ENCODE peak calls at places on chromosomes 4 and X, in ten cellular contexts. W is foreskin keratinocyte; Q is left lung; J is hepatocyte; O is GM23338; B is CD8-positive, alpha-beta memory T cell; Z is right cardiac atrium; L is pancreas; D is transverse colon; Y is IMR-90. E is an unnamed sample. For H3K4me1, the result is how much of the 10 kb centered on the place peaks cover.

GRCh38 chr4:176307591-176307920 is 12.2 kb upstream of the SPCS3 start:
- DNase-seq in Q (no peak), J (no peak), Y (no peak), W (no peak), D (no peak), L (no peak), Z (no peak), O (no peak), B (no peak), E (no peak)

GRCh38 chr4:11720292-11720691 is 291.6 kb upstream of the HS3ST1 start:
- DNase-seq in Y (peak), W (no peak), D (no peak), L (no peak), Q (no peak), B (no peak), O (peak), Z (no peak), J (peak), E (no peak)

GRCh38 chrX:66030505-66031317 is 9.2 kb downstream of the VSIG4 start:
- DNase-seq in D (peak), Z (no peak), O (peak), B (peak), L (no peak), Y (peak), J (peak), Q (no peak), W (no peak), E (no peak)

GRCh38 chr4:155299103-155299502 is 77.7 kb downstream of the MAP9 start:
- DNase-seq in L (no peak), Z (no peak), Q (no peak), W (no peak), B (no peak), D (no peak), Y (no peak), O (no peak), J (peak), E (no peak)

GRCh38 chr4:38354872-38355271 is 309.1 kb upstream of the KLF3 start:
- DNase-seq in J (no peak), Z (no peak), D (no peak), Y (no peak), W (no peak), L (no peak), O (no peak), B (no peak), Q (no peak), E (no peak)

GRCh38 chr4:158444621-158445020 is 77.1 kb upstream of the RXFP1 start:
- DNase-seq in J (no peak), Q (no peak), Z (no peak), W (no peak), O (no peak), L (no peak), B (no peak), Y (peak), D (no peak), E (no peak)

GRCh38 chr4:190020790-190021717 is 6.0 kb downstream of the FRG2 start:
- DNase-seq in W (no peak), D (peak), Q (peak), O (peak), J (peak), B (no peak), Z (peak), Y (peak), L (peak), E (no peak)

GRCh38 chrX:136196691-136197155 is 49.4 kb downstream of the FHL1 start:
- DNase-seq in O (no peak), J (no peak), B (no peak), D (no peak), Q (no peak), Z (no peak), L (no peak), W (no peak), Y (no peak), E (no peak)

GRCh38 chr4:19177616-19178015 is 1074.1 kb upstream of the SLIT2 start:
- DNase-seq in Q (no peak), O (no peak), B (no peak), W (no peak), Z (no peak), Y (peak), D (no peak), J (no peak), L (no peak), E (no peak)

GRCh38 chr4:60683357-60683756 is 516.8 kb upstream of the ADGRL3 start:
- DNase-seq in Y (peak), W (peak), J (no peak), O (no peak), Q (no peak), Z (no peak), L (no peak), D (no peak), B (no peak), E (peak)

GRCh38 chrX:44234116-44234515 is 109.4 kb downstream of the EFHC2 start:
- DNase-seq in O (no peak), B (no peak), Y (no peak), W (peak), D (no peak), Q (no peak), L (no peak), J (no peak), Z (no peak), E (no peak)

GRCh38 chr4:70559216-70559830 is 32.7 kb upstream of the AMBN start:
- DNase-seq in B (no peak), Z (no peak), Q (no peak), W (no peak), O (peak), Y (peak), L (no peak), D (peak), J (peak), E (no peak)

GRCh38 chr4:25867781-25868180 is 5.0 kb upstream of the SEL1L3 start:
- DNase-seq in W (no peak), Z (no peak), J (no peak), Y (no peak), Q (no peak), L (no peak), O (no peak), B (no peak), D (no peak), E (no peak)

GRCh38 chr4:8643986-8644385 is 51.4 kb downstream of the CPZ start:
- DNase-seq in Z (peak), O (no peak), D (no peak), B (no peak), L (no peak), W (no peak), Y (no peak), Q (peak), J (no peak), E (no peak)

DNA sequence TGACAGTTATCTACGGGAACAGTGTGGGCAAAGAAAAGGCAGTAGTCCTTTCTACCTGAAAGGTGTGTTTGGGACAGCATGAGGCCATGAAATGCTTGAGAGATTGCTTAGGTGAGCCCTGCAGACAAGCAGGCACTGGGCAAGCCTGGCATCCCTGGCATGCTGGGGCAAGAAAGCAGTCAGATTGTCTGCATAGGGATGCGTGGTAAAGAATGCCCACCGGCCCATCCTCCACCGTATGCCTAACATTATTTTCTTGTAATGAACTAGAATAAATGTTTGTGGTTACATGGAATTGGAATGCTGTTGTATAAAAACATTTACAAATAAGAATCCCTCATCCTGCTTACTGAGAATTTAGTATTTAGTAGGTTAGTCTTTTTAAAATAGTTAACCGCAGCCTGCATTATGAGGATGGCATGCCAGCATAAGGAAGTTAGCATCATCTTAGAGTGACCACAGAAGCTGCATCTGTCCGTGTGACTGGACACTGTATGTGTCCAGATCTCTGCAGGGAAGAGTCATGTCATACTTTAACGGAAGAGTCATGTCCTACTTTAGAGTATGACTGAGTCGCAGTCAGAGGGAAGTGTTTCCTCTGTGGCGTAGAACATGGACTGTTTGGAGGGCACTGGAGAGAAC is 18.9 kb downstream of the ZBTB49 start:
- DNase-seq in D (no peak), J (no peak), L (no peak), Z (no peak), B (no peak), O (no peak), W (no peak), Y (peak), Q (no peak), E (peak)
- H3K27ac ChIP-seq in D (no peak), J (no peak), L (no peak), Z (peak), B (no peak), O (no peak), W (no peak), Y (no peak), Q (no peak), E (peak)

DNA sequence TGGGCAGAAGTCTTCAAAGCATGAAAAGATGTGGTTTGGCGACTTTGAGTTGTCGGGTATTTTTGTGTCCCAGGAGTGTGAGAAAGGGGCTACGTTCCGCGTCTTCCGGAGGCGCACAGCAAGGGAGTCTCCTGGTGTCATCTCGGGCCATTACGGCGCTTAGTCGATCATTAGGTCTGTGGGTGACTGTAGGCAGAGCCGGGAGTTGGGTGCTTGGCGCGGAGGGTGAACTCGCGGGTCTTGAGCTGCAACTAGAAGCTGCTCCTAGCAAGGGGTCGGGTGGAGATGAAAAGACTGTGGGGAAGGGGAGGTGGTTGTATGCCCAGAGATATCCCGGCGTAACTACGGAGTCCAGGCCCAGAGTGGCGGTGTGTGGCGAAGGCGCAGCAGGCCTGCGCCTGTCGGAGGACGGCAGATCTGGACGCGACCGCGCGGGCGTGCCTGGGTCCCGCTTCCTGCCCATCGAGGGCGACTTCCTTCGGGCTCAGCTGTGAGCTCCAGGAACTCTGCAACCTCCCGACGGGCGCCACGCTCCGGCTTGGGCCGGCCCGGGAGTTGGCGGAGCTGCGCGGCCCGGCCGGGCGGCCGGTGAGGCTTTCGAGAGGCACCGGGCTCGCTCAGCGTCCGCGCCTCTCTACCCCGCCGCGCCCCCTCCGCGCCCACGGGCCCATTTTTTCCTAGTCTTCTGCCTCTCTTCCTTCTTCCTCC is 2.7 kb upstream of the NKX3-2 start:
- DNase-seq in B (no peak), O (peak), D (peak), J (peak), Y (no peak), Q (peak), L (no peak), Z (no peak), W (no peak), E (no peak)
- H3K4me1 ChIP-seq in B (under half), O (under half), D (half or more), J (under half), Y (under half), Q (under half), L (under half), Z (under half), W (under half), E (under half)

GRCh38 chrX:77742788-77743476 is 43.1 kb downstream of the ATRX start:
- DNase-seq in J (no peak), O (no peak), W (no peak), Z (no peak), B (no peak), Q (no peak), D (no peak), Y (no peak), L (no peak), E (no peak)
- H3K27ac ChIP-seq in J (no peak), O (peak), W (no peak), Z (peak), B (no peak), Q (no peak), D (no peak), Y (no peak), L (no peak), E (no peak)

GRCh38 chr4:184453402-184454160 is 20.8 kb downstream of the IRF2 start:
- DNase-seq in O (peak), W (peak), Y (peak), B (peak), D (peak), J (peak), Q (no peak), L (no peak), Z (no peak), E (peak)
- H3K4me1 ChIP-seq in O (half or more), W (under half), Y (under half), B (half or more), D (half or more), J (under half), Q (half or more), L (under half), Z (under half), E (under half)

GRCh38 chrX:46713672-46714487 is 45.0 kb downstream of the SLC9A7 start:
- DNase-seq in Y (peak), W (no peak), B (no peak), Z (no peak), J (no peak), D (no peak), O (no peak), L (no peak), Q (no peak), E (no peak)
- H3K27ac ChIP-seq in Y (peak), W (no peak), B (no peak), Z (no peak), J (no peak), D (no peak), O (no peak), L (no peak), Q (no peak), E (no peak)

E was measured in SJSA1.